ENCODE peak calls at places on chromosomes 12 and 14, in ten cellular contexts. A is mesenchymal stem cell, P is HCT116, C is GM23248, W is neural progenitor cell, M is IMR-90, D is K562, F is SK-N-SH, J is H9, Q is HepG2. H is an unnamed sample.

GRCh38 chr14:41749425-41749824 is 142.7 kb downstream of the LRFN5 start:
- DNase-seq in C (peak), W (no peak), D (no peak), P (no peak), A (peak), M (no peak), J (no peak), Q (peak), F (no peak), H (no peak)

GRCh38 chr14:105980224-105980623 is 453.8 kb downstream of the TMEM121 start:
- DNase-seq in F (no peak), P (no peak), A (no peak), D (no peak), W (no peak), J (no peak), M (no peak), C (peak), Q (no peak), H (no peak)

GRCh38 chr12:82848846-82849245 is 162.1 kb downstream of the TMTC2 start:
- DNase-seq in M (no peak), P (no peak), C (no peak), Q (no peak), W (no peak), F (no peak), A (no peak), J (no peak), D (no peak), H (no peak)

GRCh38 chr12:71186571-71187288 is 28.9 kb upstream of the TSPAN8 start:
- DNase-seq in J (no peak), W (no peak), M (no peak), Q (no peak), D (no peak), C (no peak), A (no peak), P (no peak), F (no peak), H (no peak)

GRCh38 chr14:50320279-50320678 is 8.2 kb downstream of the DMAC2L start:
- DNase-seq in P (no peak), C (peak), Q (no peak), F (no peak), A (peak), J (no peak), M (peak), D (no peak), W (no peak), H (no peak)

GRCh38 chr12:107386569-107386968 is 293.2 kb upstream of the CRY1 start:
- DNase-seq in M (no peak), C (no peak), Q (no peak), W (no peak), A (no peak), J (no peak), D (no peak), F (peak), P (no peak), H (no peak)

GRCh38 chr12:126899926-126900792 is 1366.8 kb upstream of the TMEM132C start:
- DNase-seq in D (no peak), F (no peak), P (no peak), M (no peak), Q (no peak), A (no peak), W (no peak), C (no peak), J (peak), H (no peak)

GRCh38 chr12:85325452-85325851 is 45.4 kb downstream of the ALX1 start:
- DNase-seq in Q (no peak), A (no peak), M (no peak), C (no peak), P (no peak), F (no peak), J (no peak), W (peak), D (no peak), H (no peak)

GRCh38 chr12:61896436-61896835 is 363.8 kb upstream of the USP15 start:
- DNase-seq in Q (no peak), M (no peak), J (no peak), A (no peak), P (no peak), C (no peak), W (no peak), F (no peak), D (no peak), H (no peak)

GRCh38 chr14:88904864-88905263 is 80.4 kb downstream of the TTC8 start:
- DNase-seq in F (peak), Q (no peak), M (peak), W (no peak), J (no peak), A (no peak), P (no peak), D (no peak), C (peak), H (no peak)

GRCh38 chr12:77120695-77121094 is 55.3 kb upstream of the E2F7 start:
- DNase-seq in F (no peak), J (no peak), Q (no peak), M (peak), C (peak), D (no peak), A (peak), W (no peak), P (no peak), H (no peak)

GRCh38 chr12:68113644-68114043 is 45.9 kb downstream of the IFNG start:
- DNase-seq in P (peak), F (no peak), A (no peak), D (no peak), J (peak), C (no peak), M (no peak), Q (no peak), W (peak), H (no peak)

GRCh38 chr14:56059054-56059453 is 59.2 kb upstream of the PELI2 start:
- DNase-seq in M (peak), P (no peak), J (no peak), F (no peak), Q (no peak), C (no peak), W (no peak), D (no peak), A (peak), H (no peak)

GRCh38 chr12:10191865-10192264 is 13.0 kb downstream of the TMEM52B start:
- DNase-seq in D (no peak), C (peak), F (no peak), A (peak), M (peak), Q (no peak), P (no peak), J (no peak), W (no peak), H (no peak)

GRCh38 chr12:111126331-111126730 is 206.0 kb upstream of the MYL2 start:
- DNase-seq in D (no peak), F (no peak), M (no peak), P (no peak), A (no peak), W (no peak), J (no peak), Q (no peak), C (peak), H (no peak)

GRCh38 chr12:65941388-65941787 is 117.1 kb downstream of the HMGA2 start:
- DNase-seq in F (no peak), P (no peak), M (peak), D (no peak), Q (no peak), C (peak), A (peak), J (no peak), W (no peak), H (no peak)

GRCh38 chr14:87260460-87260859 is 732.5 kb downstream of the GALC start:
- DNase-seq in D (no peak), C (no peak), M (no peak), J (no peak), F (no peak), A (no peak), P (no peak), Q (no peak), W (peak), H (no peak)

GRCh38 chr14:103584326-103584915 is 21.7 kb downstream of the COA8 start:
- DNase-seq in D (no peak), W (no peak), F (no peak), A (no peak), Q (no peak), P (no peak), M (no peak), J (no peak), C (no peak), H (no peak)

GRCh38 chr14:22560638-22561365 is 28.2 kb downstream of the DAD1 start:
- DNase-seq in M (no peak), Q (peak), P (no peak), F (no peak), J (no peak), W (no peak), C (no peak), D (peak), A (no peak), H (no peak)

GRCh38 chr14:70188608-70189540 is at the start of gene SLC8A3:
- DNase-seq in D (no peak), M (peak), Q (no peak), A (peak), W (peak), J (peak), C (peak), F (peak), P (no peak), H (peak)

GRCh38 chr12:50603817-50604639 is 99.2 kb downstream of the DIP2B start:
- DNase-seq in C (peak), W (no peak), A (peak), Q (no peak), F (no peak), J (no peak), P (no peak), M (peak), D (no peak), H (no peak)

GRCh38 chr14:30608533-30609006 is 13.5 kb upstream of the SCFD1 start:
- DNase-seq in W (no peak), A (peak), D (no peak), Q (no peak), M (peak), P (no peak), F (no peak), C (peak), J (no peak), H (no peak)

GRCh38 chr14:51394804-51395203 is 154.8 kb downstream of the TMX1 start:
- DNase-seq in C (no peak), A (no peak), W (no peak), M (no peak), D (no peak), F (no peak), J (no peak), P (no peak), Q (no peak), H (no peak)

GRCh38 chr14:89578048-89578619 is 161.1 kb upstream of the FOXN3 start:
- DNase-seq in M (peak), F (no peak), J (no peak), A (peak), C (peak), P (no peak), W (no peak), Q (no peak), D (no peak), H (no peak)

GRCh38 chr14:93956514-93957332 is 19.6 kb downstream of the ASB2 start:
- DNase-seq in D (no peak), F (no peak), Q (no peak), P (no peak), M (no peak), A (no peak), W (no peak), C (no peak), J (no peak), H (no peak)

GRCh38 chr14:42028607-42029006 is 421.9 kb downstream of the LRFN5 start:
- DNase-seq in C (no peak), W (no peak), D (no peak), A (no peak), F (no peak), Q (no peak), P (no peak), M (no peak), J (no peak), H (no peak)

GRCh38 chr12:26278266-26278665 is 82.9 kb downstream of the SSPN start:
- DNase-seq in M (no peak), F (no peak), Q (no peak), D (no peak), J (no peak), P (no peak), C (no peak), W (no peak), A (no peak), H (no peak)

GRCh38 chr14:91204657-91205056 is 39.8 kb downstream of the GPR68 start:
- DNase-seq in C (no peak), A (no peak), Q (no peak), F (no peak), W (no peak), M (no peak), J (no peak), P (no peak), D (no peak), H (no peak)

DNA sequence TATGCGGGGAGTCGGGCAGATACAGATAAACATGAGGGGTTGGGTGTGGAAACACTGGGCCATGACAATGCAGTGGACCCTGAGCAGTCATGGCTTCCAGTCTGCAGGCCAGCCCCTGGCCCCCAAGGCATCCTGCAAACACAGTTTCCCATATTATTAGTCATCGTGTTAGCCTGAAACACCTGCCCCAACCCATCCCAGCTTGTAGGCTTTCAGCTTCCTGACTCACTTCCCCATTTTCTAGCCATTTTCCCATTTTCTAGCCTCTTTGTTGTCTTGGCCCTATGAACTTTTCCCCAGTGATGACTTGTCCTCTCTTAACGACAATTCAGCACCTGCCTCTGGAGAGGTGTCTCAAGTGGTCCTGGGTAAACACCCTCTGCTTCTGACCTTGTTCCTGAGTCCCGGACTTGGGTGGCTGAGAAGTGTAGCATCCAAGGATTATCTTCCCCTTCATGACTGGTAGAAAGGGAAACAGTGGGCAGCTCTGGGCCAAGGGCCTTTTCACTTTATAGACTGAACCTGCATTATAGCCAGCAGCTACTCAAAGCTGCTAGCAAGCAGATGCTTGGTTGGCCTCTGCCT is 4.3 kb upstream of the PGF start:
- DNase-seq in M (no peak), P (no peak), F (no peak), W (no peak), J (no peak), A (no peak), D (no peak), C (no peak), Q (no peak), H (no peak)
- H3K27ac ChIP-seq in M (no peak), P (no peak), F (no peak), W (no peak), J (no peak), A (no peak), D (no peak), C (no peak), Q (no peak), H (no peak)

GRCh38 chr12:109539508-109539907 is 33.8 kb downstream of the MMAB start:
- DNase-seq in J (no peak), Q (no peak), M (peak), F (no peak), C (peak), W (no peak), A (peak), P (no peak), D (no peak), H (peak)

GRCh38 chr12:109542876-109543275 is 30.4 kb downstream of the MMAB start:
- DNase-seq in C (no peak), W (no peak), Q (no peak), P (no peak), A (no peak), F (no peak), D (no peak), J (no peak), M (no peak), H (no peak)

GRCh38 chr12:109540526-109541411 is 32.5 kb downstream of the MMAB start:
- DNase-seq in Q (peak), W (no peak), D (no peak), F (peak), P (no peak), M (no peak), C (no peak), J (no peak), A (no peak), H (no peak)

GRCh38 chr12:109542014-109542413 is 31.3 kb downstream of the MMAB start:
- DNase-seq in C (peak), J (no peak), P (peak), A (peak), W (no peak), F (no peak), D (no peak), M (peak), Q (no peak), H (no peak)

GRCh38 chr12:109541412-109541725 is 31.9 kb downstream of the MMAB start:
- DNase-seq in M (peak), A (no peak), W (no peak), J (no peak), F (peak), C (no peak), Q (no peak), D (no peak), P (no peak), H (no peak)
- H3K9ac ChIP-seq in M (no peak), A (no peak), W (no peak), J (no peak), F (no peak), C (no peak), Q (no peak), D (peak), P (no peak), H (no peak)

DNA sequence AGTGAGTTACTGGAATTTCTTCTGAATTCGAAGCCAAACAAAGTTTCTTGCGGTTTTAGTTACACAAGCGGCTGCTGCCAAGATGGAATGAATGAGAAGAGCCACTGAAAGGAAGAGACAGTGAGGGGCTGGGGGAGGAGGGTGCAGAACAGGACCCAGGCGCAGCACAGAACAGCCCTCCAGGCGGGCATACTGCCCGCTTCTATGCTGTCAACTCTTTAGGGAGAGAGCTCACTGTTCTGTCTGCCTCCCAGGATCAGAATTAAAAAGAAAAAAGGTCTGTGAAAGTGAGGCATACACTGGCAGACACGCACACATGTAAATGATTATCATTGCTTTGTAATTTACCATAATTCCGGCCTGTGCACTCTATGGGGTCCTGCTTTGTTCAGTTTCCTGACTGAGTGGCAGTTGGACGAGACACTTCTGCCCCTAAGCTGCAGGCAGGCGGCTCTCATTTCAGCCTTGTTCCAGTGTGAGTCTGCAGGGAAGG is 231.6 kb downstream of the CACNA1C start:
- DNase-seq in D (no peak), J (no peak), A (peak), C (peak), Q (no peak), F (peak), W (no peak), P (no peak), M (peak), H (no peak)
- H3K27ac ChIP-seq in D (no peak), J (no peak), A (peak), C (peak), Q (no peak), F (peak), W (no peak), P (no peak), M (peak), H (peak)

DNA sequence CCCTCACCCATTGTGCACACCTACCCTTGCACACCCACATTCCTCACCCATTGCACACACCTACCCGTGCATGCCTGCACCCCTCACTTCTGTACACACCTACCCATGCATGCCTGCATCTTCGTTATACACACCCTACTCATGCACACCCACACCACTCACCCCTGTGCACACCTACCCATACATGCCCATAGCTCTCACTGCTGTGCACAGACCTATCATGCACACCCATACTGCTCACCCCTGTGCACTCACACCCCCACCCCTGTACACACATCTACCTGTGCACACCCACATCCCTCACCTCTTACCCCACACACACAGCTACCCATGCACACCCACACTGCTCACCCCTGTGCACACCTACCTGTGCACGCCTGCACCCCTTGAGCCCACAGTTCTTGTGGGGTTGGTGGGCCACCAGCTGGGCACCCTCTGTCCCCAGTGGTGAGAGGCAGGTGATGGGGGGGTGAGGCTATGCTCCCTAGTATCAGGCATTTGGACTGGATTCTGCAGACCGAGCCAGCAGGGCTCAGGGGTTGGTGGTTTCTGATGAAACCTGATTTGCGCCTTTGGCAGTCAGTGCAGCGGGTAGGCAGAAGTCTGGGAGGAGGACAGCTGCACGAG is 15.6 kb downstream of the CEP170B start:
- DNase-seq in W (no peak), J (no peak), C (no peak), A (no peak), D (no peak), Q (no peak), F (no peak), P (no peak), M (no peak), H (no peak)
- H3K9ac ChIP-seq in W (no peak), J (no peak), C (no peak), A (no peak), D (no peak), Q (no peak), F (no peak), P (no peak), M (no peak), H (no peak)

DNA sequence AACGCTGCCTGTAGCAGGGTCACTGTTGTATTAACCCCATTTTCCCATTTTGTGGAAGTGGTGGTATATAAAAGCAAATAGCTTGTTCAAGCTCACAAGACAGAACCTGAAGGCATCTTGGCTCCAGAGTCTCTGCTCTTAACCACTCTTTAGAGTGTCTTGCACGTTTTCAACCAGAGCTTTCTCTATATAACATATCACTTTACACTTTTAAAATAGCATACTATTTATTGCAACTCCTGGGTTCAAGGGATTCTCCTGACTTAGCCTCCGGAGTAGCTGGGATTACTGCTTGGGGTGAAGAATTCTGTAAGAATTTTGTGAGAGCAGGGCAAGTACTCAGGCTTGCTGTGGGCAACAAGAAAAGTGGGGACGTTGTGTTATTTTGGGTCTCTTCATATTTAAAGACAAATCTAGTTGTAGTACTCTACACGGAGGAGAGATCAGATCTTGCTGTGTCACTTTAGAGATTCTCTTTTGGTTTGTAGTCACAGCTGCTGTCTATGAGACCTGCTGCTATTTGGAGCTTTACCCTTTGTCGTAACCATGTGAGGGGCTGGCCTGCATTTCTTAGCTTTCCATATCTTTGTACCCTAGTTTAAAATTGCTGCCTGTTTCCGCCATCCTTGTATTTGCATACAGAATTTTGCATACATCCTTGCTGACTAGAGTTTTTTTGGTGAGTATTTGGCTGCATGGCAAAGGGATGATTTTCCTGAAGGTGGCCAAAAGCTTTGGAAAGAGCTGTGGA is 40.7 kb downstream of the WDR20 start:
- DNase-seq in M (no peak), W (no peak), J (no peak), D (no peak), Q (no peak), P (no peak), A (no peak), F (no peak), C (no peak), H (no peak)
- H3K27ac ChIP-seq in M (no peak), W (peak), J (no peak), D (peak), Q (no peak), P (no peak), A (no peak), F (no peak), C (no peak), H (no peak)

H was measured in kidney.